ENCODE peak calls at places on chromosomes 16 and 17, in ten cellular contexts. One of them, this sample, is unnamed.

GRCh38 chr16:80460004-80460403 is 80.8 kb upstream of the DYNLRB2 start:
- DNase-seq in GM12891: no peak
- DNase-seq in cardiac muscle cell: no peak
- DNase-seq in activated naive CD8-positive, alpha-beta T cell treated with anti-CD3 and anti-CD28 coated beads for 36 hours: no peak
- DNase-seq in HEK293T: no peak
- DNase-seq in Right ventricle myocardium superior: no peak
- DNase-seq in aorta: no peak
- DNase-seq in adrenal gland: no peak
- DNase-seq in activated CD4-positive, alpha-beta T cell treated with anti-CD3 and anti-CD28 coated beads, Interleukin-2, amount 50 U/mL, for 1 hour: no peak
- DNase-seq in NB4: no peak
- DNase-seq in this sample: no peak

GRCh38 chr16:74936902-74937560 is 47.9 kb downstream of the WDR59 start:
- DNase-seq in cardiac muscle cell: peak
- DNase-seq in GM12891: peak
- DNase-seq in adrenal gland: no peak
- DNase-seq in Right ventricle myocardium superior: no peak
- DNase-seq in activated CD4-positive, alpha-beta T cell treated with anti-CD3 and anti-CD28 coated beads, Interleukin-2, amount 50 U/mL, for 1 hour: no peak
- DNase-seq in activated naive CD8-positive, alpha-beta T cell treated with anti-CD3 and anti-CD28 coated beads for 36 hours: no peak
- DNase-seq in HEK293T: no peak
- DNase-seq in NB4: peak
- DNase-seq in aorta: no peak
- DNase-seq in this sample: no peak

GRCh38 chr16:3915438-3916250 is 35.1 kb upstream of the CREBBP start:
- DNase-seq in activated naive CD8-positive, alpha-beta T cell treated with anti-CD3 and anti-CD28 coated beads for 36 hours: no peak
- DNase-seq in GM12891: no peak
- DNase-seq in activated CD4-positive, alpha-beta T cell treated with anti-CD3 and anti-CD28 coated beads, Interleukin-2, amount 50 U/mL, for 1 hour: no peak
- DNase-seq in cardiac muscle cell: no peak
- DNase-seq in NB4: no peak
- DNase-seq in HEK293T: no peak
- DNase-seq in Right ventricle myocardium superior: no peak
- DNase-seq in aorta: no peak
- DNase-seq in adrenal gland: no peak
- DNase-seq in this sample: peak

GRCh38 chr16:85624646-85625045 is 11.5 kb downstream of the GSE1 start:
- DNase-seq in activated CD4-positive, alpha-beta T cell treated with anti-CD3 and anti-CD28 coated beads, Interleukin-2, amount 50 U/mL, for 1 hour: no peak
- DNase-seq in GM12891: no peak
- DNase-seq in adrenal gland: no peak
- DNase-seq in activated naive CD8-positive, alpha-beta T cell treated with anti-CD3 and anti-CD28 coated beads for 36 hours: no peak
- DNase-seq in cardiac muscle cell: no peak
- DNase-seq in aorta: no peak
- DNase-seq in HEK293T: no peak
- DNase-seq in NB4: no peak
- DNase-seq in Right ventricle myocardium superior: no peak
- DNase-seq in this sample: no peak

GRCh38 chr17:65634533-65634932 is 73.1 kb upstream of the AXIN2 start:
- DNase-seq in NB4: no peak
- DNase-seq in activated naive CD8-positive, alpha-beta T cell treated with anti-CD3 and anti-CD28 coated beads for 36 hours: no peak
- DNase-seq in cardiac muscle cell: no peak
- DNase-seq in adrenal gland: no peak
- DNase-seq in HEK293T: no peak
- DNase-seq in activated CD4-positive, alpha-beta T cell treated with anti-CD3 and anti-CD28 coated beads, Interleukin-2, amount 50 U/mL, for 1 hour: no peak
- DNase-seq in Right ventricle myocardium superior: no peak
- DNase-seq in aorta: no peak
- DNase-seq in GM12891: no peak
- DNase-seq in this sample: no peak

GRCh38 chr17:81966343-81967243 is 5.6 kb upstream of the NOTUM start:
- DNase-seq in activated naive CD8-positive, alpha-beta T cell treated with anti-CD3 and anti-CD28 coated beads for 36 hours: no peak
- DNase-seq in HEK293T: no peak
- DNase-seq in GM12891: no peak
- DNase-seq in aorta: no peak
- DNase-seq in cardiac muscle cell: peak
- DNase-seq in adrenal gland: peak
- DNase-seq in Right ventricle myocardium superior: peak
- DNase-seq in activated CD4-positive, alpha-beta T cell treated with anti-CD3 and anti-CD28 coated beads, Interleukin-2, amount 50 U/mL, for 1 hour: no peak
- DNase-seq in NB4: peak
- DNase-seq in this sample: no peak

GRCh38 chr16:80989801-80990200 is 16.9 kb downstream of the CMC2 start:
- DNase-seq in NB4: no peak
- DNase-seq in cardiac muscle cell: no peak
- DNase-seq in HEK293T: no peak
- DNase-seq in activated CD4-positive, alpha-beta T cell treated with anti-CD3 and anti-CD28 coated beads, Interleukin-2, amount 50 U/mL, for 1 hour: no peak
- DNase-seq in adrenal gland: no peak
- DNase-seq in activated naive CD8-positive, alpha-beta T cell treated with anti-CD3 and anti-CD28 coated beads for 36 hours: no peak
- DNase-seq in aorta: no peak
- DNase-seq in Right ventricle myocardium superior: no peak
- DNase-seq in GM12891: no peak
- DNase-seq in this sample: no peak

GRCh38 chr17:65783845-65784334 is 222.4 kb upstream of the AXIN2 start:
- DNase-seq in activated CD4-positive, alpha-beta T cell treated with anti-CD3 and anti-CD28 coated beads, Interleukin-2, amount 50 U/mL, for 1 hour: no peak
- DNase-seq in Right ventricle myocardium superior: no peak
- DNase-seq in cardiac muscle cell: peak
- DNase-seq in HEK293T: no peak
- DNase-seq in activated naive CD8-positive, alpha-beta T cell treated with anti-CD3 and anti-CD28 coated beads for 36 hours: no peak
- DNase-seq in NB4: no peak
- DNase-seq in adrenal gland: no peak
- DNase-seq in GM12891: no peak
- DNase-seq in aorta: no peak
- DNase-seq in this sample: no peak

GRCh38 chr17:40794466-40794865 is 5.3 kb downstream of the KRT28 start:
- DNase-seq in Right ventricle myocardium superior: no peak
- DNase-seq in adrenal gland: no peak
- DNase-seq in cardiac muscle cell: no peak
- DNase-seq in aorta: no peak
- DNase-seq in activated naive CD8-positive, alpha-beta T cell treated with anti-CD3 and anti-CD28 coated beads for 36 hours: no peak
- DNase-seq in NB4: peak
- DNase-seq in GM12891: no peak
- DNase-seq in activated CD4-positive, alpha-beta T cell treated with anti-CD3 and anti-CD28 coated beads, Interleukin-2, amount 50 U/mL, for 1 hour: no peak
- DNase-seq in HEK293T: no peak
- DNase-seq in this sample: no peak

GRCh38 chr17:61002316-61002736 is 324.7 kb downstream of the BCAS3 start:
- DNase-seq in Right ventricle myocardium superior: no peak
- DNase-seq in GM12891: no peak
- DNase-seq in HEK293T: peak
- DNase-seq in activated naive CD8-positive, alpha-beta T cell treated with anti-CD3 and anti-CD28 coated beads for 36 hours: no peak
- DNase-seq in NB4: peak
- DNase-seq in adrenal gland: no peak
- DNase-seq in aorta: no peak
- DNase-seq in cardiac muscle cell: peak
- DNase-seq in activated CD4-positive, alpha-beta T cell treated with anti-CD3 and anti-CD28 coated beads, Interleukin-2, amount 50 U/mL, for 1 hour: no peak
- DNase-seq in this sample: no peak

GRCh38 chr17:76500074-76500744 is 1.0 kb downstream of the RHBDF2 start:
- DNase-seq in cardiac muscle cell: no peak
- DNase-seq in NB4: peak
- DNase-seq in aorta: no peak
- DNase-seq in Right ventricle myocardium superior: no peak
- DNase-seq in activated CD4-positive, alpha-beta T cell treated with anti-CD3 and anti-CD28 coated beads, Interleukin-2, amount 50 U/mL, for 1 hour: no peak
- DNase-seq in activated naive CD8-positive, alpha-beta T cell treated with anti-CD3 and anti-CD28 coated beads for 36 hours: no peak
- DNase-seq in GM12891: no peak
- DNase-seq in HEK293T: no peak
- DNase-seq in adrenal gland: no peak
- DNase-seq in this sample: peak

GRCh38 chr17:2138768-2139167 is 83.9 kb downstream of the HIC1 start:
- DNase-seq in adrenal gland: peak
- DNase-seq in aorta: no peak
- DNase-seq in activated naive CD8-positive, alpha-beta T cell treated with anti-CD3 and anti-CD28 coated beads for 36 hours: no peak
- DNase-seq in NB4: peak
- DNase-seq in GM12891: no peak
- DNase-seq in cardiac muscle cell: peak
- DNase-seq in Right ventricle myocardium superior: no peak
- DNase-seq in activated CD4-positive, alpha-beta T cell treated with anti-CD3 and anti-CD28 coated beads, Interleukin-2, amount 50 U/mL, for 1 hour: no peak
- DNase-seq in HEK293T: peak
- DNase-seq in this sample: peak

GRCh38 chr17:40555296-40556190 is 9.7 kb downstream of the CCR7 start:
- DNase-seq in activated naive CD8-positive, alpha-beta T cell treated with anti-CD3 and anti-CD28 coated beads for 36 hours: no peak
- DNase-seq in GM12891: no peak
- DNase-seq in NB4: no peak
- DNase-seq in cardiac muscle cell: no peak
- DNase-seq in activated CD4-positive, alpha-beta T cell treated with anti-CD3 and anti-CD28 coated beads, Interleukin-2, amount 50 U/mL, for 1 hour: no peak
- DNase-seq in aorta: peak
- DNase-seq in adrenal gland: peak
- DNase-seq in Right ventricle myocardium superior: no peak
- DNase-seq in HEK293T: no peak
- DNase-seq in this sample: no peak

GRCh38 chr17:32555611-32556310 is 69.0 kb downstream of the CDK5R1 start:
- DNase-seq in GM12891: no peak
- DNase-seq in cardiac muscle cell: no peak
- DNase-seq in NB4: no peak
- DNase-seq in HEK293T: no peak
- DNase-seq in adrenal gland: no peak
- DNase-seq in activated naive CD8-positive, alpha-beta T cell treated with anti-CD3 and anti-CD28 coated beads for 36 hours: no peak
- DNase-seq in aorta: no peak
- DNase-seq in Right ventricle myocardium superior: no peak
- DNase-seq in activated CD4-positive, alpha-beta T cell treated with anti-CD3 and anti-CD28 coated beads, Interleukin-2, amount 50 U/mL, for 1 hour: no peak
- DNase-seq in this sample: no peak

GRCh38 chr16:77387075-77387474 is 47.8 kb downstream of the ADAMTS18 start:
- DNase-seq in adrenal gland: no peak
- DNase-seq in aorta: no peak
- DNase-seq in cardiac muscle cell: no peak
- DNase-seq in GM12891: no peak
- DNase-seq in HEK293T: no peak
- DNase-seq in Right ventricle myocardium superior: no peak
- DNase-seq in activated CD4-positive, alpha-beta T cell treated with anti-CD3 and anti-CD28 coated beads, Interleukin-2, amount 50 U/mL, for 1 hour: no peak
- DNase-seq in activated naive CD8-positive, alpha-beta T cell treated with anti-CD3 and anti-CD28 coated beads for 36 hours: no peak
- DNase-seq in NB4: no peak
- DNase-seq in this sample: no peak

GRCh38 chr17:45404870-45405249 is 27.8 kb downstream of the ARHGAP27 start:
- DNase-seq in GM12891: no peak
- DNase-seq in activated CD4-positive, alpha-beta T cell treated with anti-CD3 and anti-CD28 coated beads, Interleukin-2, amount 50 U/mL, for 1 hour: no peak
- DNase-seq in aorta: no peak
- DNase-seq in HEK293T: no peak
- DNase-seq in activated naive CD8-positive, alpha-beta T cell treated with anti-CD3 and anti-CD28 coated beads for 36 hours: no peak
- DNase-seq in cardiac muscle cell: no peak
- DNase-seq in NB4: no peak
- DNase-seq in adrenal gland: no peak
- DNase-seq in Right ventricle myocardium superior: no peak
- DNase-seq in this sample: no peak

GRCh38 chr16:68396481-68396880 is 51.8 kb downstream of the SMPD3 start:
- DNase-seq in aorta: no peak
- DNase-seq in adrenal gland: no peak
- DNase-seq in NB4: peak
- DNase-seq in cardiac muscle cell: peak
- DNase-seq in GM12891: no peak
- DNase-seq in activated CD4-positive, alpha-beta T cell treated with anti-CD3 and anti-CD28 coated beads, Interleukin-2, amount 50 U/mL, for 1 hour: peak
- DNase-seq in activated naive CD8-positive, alpha-beta T cell treated with anti-CD3 and anti-CD28 coated beads for 36 hours: peak
- DNase-seq in HEK293T: peak
- DNase-seq in Right ventricle myocardium superior: no peak
- DNase-seq in this sample: peak

GRCh38 chr16:46918905-46919792 is 35.0 kb downstream of the GPT2 start:
- DNase-seq in adrenal gland: no peak
- DNase-seq in cardiac muscle cell: no peak
- DNase-seq in GM12891: peak
- DNase-seq in activated naive CD8-positive, alpha-beta T cell treated with anti-CD3 and anti-CD28 coated beads for 36 hours: no peak
- DNase-seq in aorta: no peak
- DNase-seq in HEK293T: no peak
- DNase-seq in Right ventricle myocardium superior: no peak
- DNase-seq in NB4: no peak
- DNase-seq in activated CD4-positive, alpha-beta T cell treated with anti-CD3 and anti-CD28 coated beads, Interleukin-2, amount 50 U/mL, for 1 hour: no peak
- DNase-seq in this sample: no peak

GRCh38 chr16:2295056-2295798 is 27.3 kb upstream of the RNPS1 start:
- DNase-seq in activated CD4-positive, alpha-beta T cell treated with anti-CD3 and anti-CD28 coated beads, Interleukin-2, amount 50 U/mL, for 1 hour: no peak
- DNase-seq in activated naive CD8-positive, alpha-beta T cell treated with anti-CD3 and anti-CD28 coated beads for 36 hours: no peak
- DNase-seq in HEK293T: no peak
- DNase-seq in Right ventricle myocardium superior: no peak
- DNase-seq in GM12891: peak
- DNase-seq in cardiac muscle cell: no peak
- DNase-seq in NB4: peak
- DNase-seq in adrenal gland: no peak
- DNase-seq in aorta: no peak
- DNase-seq in this sample: no peak

GRCh38 chr16:51557670-51558069 is 406.6 kb upstream of the SALL1 start:
- DNase-seq in NB4: no peak
- DNase-seq in HEK293T: no peak
- DNase-seq in cardiac muscle cell: no peak
- DNase-seq in aorta: no peak
- DNase-seq in GM12891: no peak
- DNase-seq in activated CD4-positive, alpha-beta T cell treated with anti-CD3 and anti-CD28 coated beads, Interleukin-2, amount 50 U/mL, for 1 hour: no peak
- DNase-seq in activated naive CD8-positive, alpha-beta T cell treated with anti-CD3 and anti-CD28 coated beads for 36 hours: no peak
- DNase-seq in adrenal gland: no peak
- DNase-seq in Right ventricle myocardium superior: no peak
- DNase-seq in this sample: no peak

GRCh38 chr16:73071131-73071940 is 23.4 kb upstream of the ZFHX3 start:
- DNase-seq in cardiac muscle cell: peak
- DNase-seq in aorta: peak
- DNase-seq in adrenal gland: peak
- DNase-seq in activated naive CD8-positive, alpha-beta T cell treated with anti-CD3 and anti-CD28 coated beads for 36 hours: no peak
- DNase-seq in HEK293T: no peak
- DNase-seq in NB4: no peak
- DNase-seq in GM12891: peak
- DNase-seq in Right ventricle myocardium superior: peak
- DNase-seq in activated CD4-positive, alpha-beta T cell treated with anti-CD3 and anti-CD28 coated beads, Interleukin-2, amount 50 U/mL, for 1 hour: no peak
- DNase-seq in this sample: peak

GRCh38 chr17:27868565-27868964 is 24.6 kb downstream of the LYRM9 start:
- DNase-seq in Right ventricle myocardium superior: no peak
- DNase-seq in aorta: no peak
- DNase-seq in HEK293T: no peak
- DNase-seq in activated CD4-positive, alpha-beta T cell treated with anti-CD3 and anti-CD28 coated beads, Interleukin-2, amount 50 U/mL, for 1 hour: no peak
- DNase-seq in GM12891: no peak
- DNase-seq in cardiac muscle cell: no peak
- DNase-seq in adrenal gland: no peak
- DNase-seq in activated naive CD8-positive, alpha-beta T cell treated with anti-CD3 and anti-CD28 coated beads for 36 hours: no peak
- DNase-seq in NB4: no peak
- DNase-seq in this sample: no peak

GRCh38 chr16:8998114-8998513 is 34.4 kb upstream of the USP7 start:
- DNase-seq in aorta: no peak
- DNase-seq in GM12891: no peak
- DNase-seq in HEK293T: no peak
- DNase-seq in adrenal gland: no peak
- DNase-seq in Right ventricle myocardium superior: no peak
- DNase-seq in activated CD4-positive, alpha-beta T cell treated with anti-CD3 and anti-CD28 coated beads, Interleukin-2, amount 50 U/mL, for 1 hour: no peak
- DNase-seq in cardiac muscle cell: peak
- DNase-seq in NB4: peak
- DNase-seq in activated naive CD8-positive, alpha-beta T cell treated with anti-CD3 and anti-CD28 coated beads for 36 hours: no peak
- DNase-seq in this sample: no peak

GRCh38 chr16:11781773-11782172 is 15.3 kb downstream of the ZC3H7A start:
- DNase-seq in activated CD4-positive, alpha-beta T cell treated with anti-CD3 and anti-CD28 coated beads, Interleukin-2, amount 50 U/mL, for 1 hour: no peak
- DNase-seq in adrenal gland: no peak
- DNase-seq in NB4: no peak
- DNase-seq in aorta: no peak
- DNase-seq in GM12891: no peak
- DNase-seq in Right ventricle myocardium superior: no peak
- DNase-seq in HEK293T: no peak
- DNase-seq in activated naive CD8-positive, alpha-beta T cell treated with anti-CD3 and anti-CD28 coated beads for 36 hours: no peak
- DNase-seq in cardiac muscle cell: no peak
- DNase-seq in this sample: no peak

GRCh38 chr16:72530434-72530833 is 358.5 kb upstream of the PMFBP1 start:
- DNase-seq in HEK293T: no peak
- DNase-seq in NB4: peak
- DNase-seq in adrenal gland: no peak
- DNase-seq in GM12891: no peak
- DNase-seq in activated CD4-positive, alpha-beta T cell treated with anti-CD3 and anti-CD28 coated beads, Interleukin-2, amount 50 U/mL, for 1 hour: no peak
- DNase-seq in activated naive CD8-positive, alpha-beta T cell treated with anti-CD3 and anti-CD28 coated beads for 36 hours: no peak
- DNase-seq in cardiac muscle cell: peak
- DNase-seq in Right ventricle myocardium superior: no peak
- DNase-seq in aorta: no peak
- DNase-seq in this sample: no peak

GRCh38 chr17:4017377-4017776 is 53.1 kb upstream of the ATP2A3 start:
- DNase-seq in HEK293T: peak
- DNase-seq in NB4: no peak
- DNase-seq in adrenal gland: no peak
- DNase-seq in GM12891: no peak
- DNase-seq in activated naive CD8-positive, alpha-beta T cell treated with anti-CD3 and anti-CD28 coated beads for 36 hours: no peak
- DNase-seq in Right ventricle myocardium superior: no peak
- DNase-seq in aorta: no peak
- DNase-seq in activated CD4-positive, alpha-beta T cell treated with anti-CD3 and anti-CD28 coated beads, Interleukin-2, amount 50 U/mL, for 1 hour: no peak
- DNase-seq in cardiac muscle cell: no peak
- DNase-seq in this sample: no peak

GRCh38 chr17:2710804-2711607 is 558 bp downstream of the CLUH start:
- DNase-seq in GM12891: no peak
- DNase-seq in cardiac muscle cell: no peak
- DNase-seq in HEK293T: peak
- DNase-seq in Right ventricle myocardium superior: peak
- DNase-seq in activated naive CD8-positive, alpha-beta T cell treated with anti-CD3 and anti-CD28 coated beads for 36 hours: peak
- DNase-seq in aorta: peak
- DNase-seq in activated CD4-positive, alpha-beta T cell treated with anti-CD3 and anti-CD28 coated beads, Interleukin-2, amount 50 U/mL, for 1 hour: peak
- DNase-seq in NB4: peak
- DNase-seq in adrenal gland: peak
- DNase-seq in this sample: no peak

GRCh38 chr17:9239821-9240658 is 218.7 kb downstream of the NTN1 start:
- DNase-seq in activated CD4-positive, alpha-beta T cell treated with anti-CD3 and anti-CD28 coated beads, Interleukin-2, amount 50 U/mL, for 1 hour: peak
- DNase-seq in HEK293T: peak
- DNase-seq in NB4: no peak
- DNase-seq in Right ventricle myocardium superior: peak
- DNase-seq in activated naive CD8-positive, alpha-beta T cell treated with anti-CD3 and anti-CD28 coated beads for 36 hours: peak
- DNase-seq in GM12891: peak
- DNase-seq in adrenal gland: peak
- DNase-seq in cardiac muscle cell: peak
- DNase-seq in aorta: peak
- DNase-seq in this sample: peak

This sample was measured in thyroid gland.